ENCODE peak calls at places on chromosomes 4 and X, in eight cellular contexts. G, Z, Q, Y, E, W, J and O are unnamed samples.
A peak's percentile ranks its signal among the peaks of the same experiment; 100 is the strongest.

GRCh38 chr4:172786039-172786792 is 382.4 kb upstream of the GALNT7 start:
- DNase-seq in G (no peak), Z (no peak), Q (no peak), Y (no peak), E (no peak), W (peak; percentile 3), J (no peak), O (no peak)

GRCh38 chr4:145722561-145722960 is 42.6 kb downstream of the C4orf51 start:
- DNase-seq in G (no peak), Z (no peak), Q (no peak), Y (no peak), E (no peak), W (no peak), J (no peak), O (no peak)

GRCh38 chr4:38872620-38873019 is 5.0 kb downstream of the FAM114A1 start:
- DNase-seq in G (peak; percentile 59), Z (no peak), Q (no peak), Y (no peak), E (no peak), W (peak; percentile 73), J (no peak), O (peak; percentile 77)

GRCh38 chrX:85851418-85851817 is 195.9 kb downstream of the CHM start:
- DNase-seq in G (peak; percentile 24), Z (peak; percentile 0), Q (no peak), Y (no peak), E (no peak), W (peak; percentile 14), J (no peak), O (no peak)

GRCh38 chr4:181437895-181438294 is 805.3 kb upstream of the TENM3 start:
- DNase-seq in G (no peak), Z (no peak), Q (no peak), Y (no peak), E (no peak), W (no peak), J (no peak), O (no peak)

GRCh38 chr4:123017636-123018390 is 95.4 kb upstream of the NUDT6 start:
- DNase-seq in G (peak; percentile 78), Z (no peak), Q (no peak), Y (no peak), E (no peak), W (peak; percentile 69), J (no peak), O (peak; percentile 45)

GRCh38 chr4:143046454-143046853 is 138.3 kb upstream of the USP38 start:
- DNase-seq in G (no peak), Z (peak; percentile 19), Q (no peak), Y (no peak), E (no peak), W (no peak), J (no peak), O (no peak)

GRCh38 chrX:153387345-153387744 is 13.8 kb downstream of the PNMA6E start:
- DNase-seq in G (no peak), Z (no peak), Q (no peak), Y (no peak), E (no peak), W (no peak), J (no peak), O (no peak)

GRCh38 chr4:132085105-132085504 is 1064.0 kb upstream of the PCDH10 start:
- DNase-seq in G (no peak), Z (no peak), Q (no peak), Y (no peak), E (no peak), W (no peak), J (no peak), O (no peak)

GRCh38 chr4:11271263-11271662 is 157.4 kb downstream of the HS3ST1 start:
- DNase-seq in G (no peak), Z (no peak), Q (no peak), Y (no peak), E (no peak), W (no peak), J (no peak), O (peak; percentile 6)

GRCh38 chr4:20544645-20545044 is 155.6 kb upstream of the PACRGL start:
- DNase-seq in G (peak; percentile 60), Z (no peak), Q (no peak), Y (no peak), E (no peak), W (peak; percentile 67), J (no peak), O (no peak)

GRCh38 chrX:63686878-63687714 is 97.9 kb downstream of the ARHGEF9 start:
- DNase-seq in G (peak; percentile 46), Z (no peak), Q (no peak), Y (no peak), E (peak; percentile 10), W (peak; percentile 36), J (no peak), O (peak; percentile 1)

GRCh38 chr4:58451707-58452106 is 1341.5 kb upstream of the IGFBP7 start:
- DNase-seq in G (no peak), Z (no peak), Q (no peak), Y (no peak), E (no peak), W (no peak), J (no peak), O (no peak)

GRCh38 chr4:100790838-100791615 is 273.2 kb upstream of the EMCN start:
- DNase-seq in G (no peak), Z (no peak), Q (no peak), Y (no peak), E (no peak), W (no peak), J (no peak), O (no peak)

GRCh38 chr4:982291-982690 is 4.6 kb upstream of the IDUA start:
- DNase-seq in G (no peak), Z (no peak), Q (no peak), Y (no peak), E (no peak), W (no peak), J (no peak), O (no peak)

GRCh38 chr4:57078685-57079521 is 31.3 kb downstream of the IGFBP7 start:
- DNase-seq in G (peak; percentile 56), Z (peak; percentile 35), Q (no peak), Y (no peak), E (no peak), W (peak; percentile 89), J (no peak), O (peak; percentile 27)

GRCh38 chr4:71602271-71602890 is 181.5 kb downstream of the GC start:
- DNase-seq in G (no peak), Z (no peak), Q (no peak), Y (no peak), E (no peak), W (peak; percentile 18), J (no peak), O (no peak)